ENCODE peak calls at places on chromosomes 2 and 18, in four cellular contexts. C is foreskin keratinocyte, L is OCI-LY7, V is heart left ventricle. F is an unnamed sample.
A peak's percentile ranks its signal among the peaks of the same experiment; 100 is the strongest.

GRCh38 chr2:98463551-98463971 is 18.9 kb downstream of the INPP4A start:
- DNase-seq in C (no peak), L (no peak), V (no peak), F (no peak)

GRCh38 chr2:102143450-102143985 is 972 bp downstream of the IL1R1 start:
- DNase-seq in C (no peak), L (no peak), V (peak; percentile 43), F (no peak)

GRCh38 chr18:74389161-74389927 is 67.8 kb downstream of the DIPK1C start:
- DNase-seq in C (no peak), L (no peak), V (no peak), F (no peak)

GRCh38 chr18:52190630-52191029 is 149.4 kb upstream of the DCC start:
- DNase-seq in C (no peak), L (no peak), V (no peak), F (no peak)

GRCh38 chr18:50678651-50679415 is 118.9 kb downstream of the MAPK4 start:
- DNase-seq in C (no peak), L (no peak), V (no peak), F (no peak)

GRCh38 chr2:68506170-68506569 is 38.8 kb downstream of the APLF start:
- DNase-seq in C (no peak), L (no peak), V (no peak), F (no peak)

GRCh38 chr2:230423851-230424458 is 8.0 kb downstream of the SP100 start:
- DNase-seq in C (peak; percentile 87), L (no peak), V (no peak), F (no peak)

GRCh38 chr2:69196327-69197117 is 183.5 kb downstream of the ANTXR1 start:
- DNase-seq in C (peak; percentile 66), L (no peak), V (no peak), F (no peak)

GRCh38 chr2:65057391-65058052 is 1.3 kb downstream of the CEP68 start:
- DNase-seq in C (peak; percentile 77), L (peak; percentile 46), V (no peak), F (peak; percentile 77)

GRCh38 chr2:212392544-212392943 is 146.1 kb downstream of the ERBB4 start:
- DNase-seq in C (no peak), L (no peak), V (no peak), F (no peak)

GRCh38 chr2:88321614-88322248 is 130.8 kb downstream of the FOXI3 start:
- DNase-seq in C (no peak), L (no peak), V (no peak), F (no peak)

GRCh38 chr2:229857634-229858033 is 64.2 kb downstream of the TRIP12 start:
- DNase-seq in C (no peak), L (no peak), V (no peak), F (no peak)

GRCh38 chr2:203327582-203327917 is 644 bp upstream of the ABI2 start:
- DNase-seq in C (no peak), L (no peak), V (no peak), F (peak; percentile 16)

GRCh38 chr2:64404002-64404731 is 49.8 kb upstream of the LGALSL start:
- DNase-seq in C (no peak), L (no peak), V (peak; percentile 89), F (no peak)

GRCh38 chr2:19540739-19541503 is 182.5 kb upstream of the OSR1 start:
- DNase-seq in C (peak; percentile 90), L (no peak), V (no peak), F (no peak)

GRCh38 chr2:237879991-237880560 is 20.7 kb downstream of the RAMP1 start:
- DNase-seq in C (no peak), L (no peak), V (peak; percentile 2), F (no peak)

GRCh38 chr2:174442546-174443510 is 44.0 kb downstream of the GPR155 start:
- DNase-seq in C (peak; percentile 81), L (peak; percentile 6), V (no peak), F (no peak)

GRCh38 chr2:195561205-195562032 is 95.6 kb upstream of the SLC39A10 start:
- DNase-seq in C (peak; percentile 97), L (peak; percentile 77), V (no peak), F (no peak)

GRCh38 chr2:225841314-225841713 is 441.8 kb downstream of the NYAP2 start:
- DNase-seq in C (no peak), L (no peak), V (no peak), F (no peak)

GRCh38 chr18:57835904-57836303 is 32.8 kb upstream of the ATP8B1 start:
- DNase-seq in C (no peak), L (no peak), V (no peak), F (no peak)

GRCh38 chr2:113116100-113116958 is 11.1 kb upstream of the IL1RN start:
- DNase-seq in C (peak; percentile 83), L (no peak), V (no peak), F (peak; percentile 37)

GRCh38 chr2:24339856-24340262 is 20.5 kb downstream of the ITSN2 start:
- DNase-seq in C (no peak), L (no peak), V (no peak), F (no peak)

GRCh38 chr2:168920504-168921157 is 19.5 kb downstream of the G6PC2 start:
- DNase-seq in C (peak; percentile 18), L (peak; percentile 49), V (no peak), F (no peak)

GRCh38 chr2:177689623-177690022 is 297.1 kb downstream of the AGPS start:
- DNase-seq in C (no peak), L (no peak), V (no peak), F (no peak)

GRCh38 chr2:64655873-64656272 is 2.2 kb upstream of the SERTAD2 start:
- DNase-seq in C (no peak), L (peak; percentile 84), V (no peak), F (peak; percentile 58)

GRCh38 chr2:202112041-202112440 is 39.0 kb downstream of the KIAA2012 start:
- DNase-seq in C (no peak), L (no peak), V (no peak), F (no peak)

GRCh38 chr2:143399679-143400078 is 270.5 kb downstream of the ARHGAP15 start:
- DNase-seq in C (peak; percentile 30), L (no peak), V (no peak), F (no peak)

GRCh38 chr2:156352911-156353310 is 20.4 kb upstream of the NR4A2 start:
- DNase-seq in C (no peak), L (no peak), V (no peak), F (no peak)

GRCh38 chr2:229920011-229920781 is 1.6 kb downstream of the TRIP12 start:
- DNase-seq in C (peak; percentile 11), L (peak; percentile 23), V (no peak), F (peak; percentile 50)

GRCh38 chr18:23336072-23336471 is 117.0 kb upstream of the RIOK3 start:
- DNase-seq in C (peak; percentile 44), L (no peak), V (no peak), F (no peak)

GRCh38 chr2:119487434-119488244 is 36.6 kb downstream of the SCTR start:
- DNase-seq in C (no peak), L (peak; percentile 31), V (no peak), F (no peak)

GRCh38 chr2:230627806-230628724 is 84.6 kb upstream of the CAB39 start:
- DNase-seq in C (no peak), L (no peak), V (no peak), F (no peak)

GRCh38 chr2:197452754-197453122 is 614 bp upstream of the COQ10B start:
- DNase-seq in C (no peak), L (no peak), V (no peak), F (no peak)

GRCh38 chr18:76980663-76981387 is 151.8 kb downstream of the MBP start:
- DNase-seq in C (no peak), L (peak; percentile 64), V (no peak), F (no peak)

GRCh38 chr2:166239548-166239947 is 111.7 kb upstream of the SCN1A start:
- DNase-seq in C (peak; percentile 96), L (no peak), V (no peak), F (no peak)

GRCh38 chr2:96359310-96359709 is 23.7 kb downstream of the NCAPH start:
- DNase-seq in C (no peak), L (peak; percentile 9), V (peak; percentile 52), F (peak; percentile 51)
- TF ChIP-seq CTCF in C (peak; percentile 33), L (peak; percentile 61), V (no peak), F (no peak)

GRCh38 chr2:160973991-160974390 is 186.2 kb upstream of the TANK start:
- DNase-seq in C (no peak), L (no peak), V (no peak), F (no peak)

GRCh38 chr2:160967523-160967922 is 192.7 kb upstream of the TANK start:
- DNase-seq in C (no peak), L (no peak), V (no peak), F (no peak)

GRCh38 chr2:160974803-160975202 is 185.4 kb upstream of the TANK start:
- DNase-seq in C (peak; percentile 94), L (no peak), V (no peak), F (no peak)

GRCh38 chr2:160968183-160968582 is 192.0 kb upstream of the TANK start:
- DNase-seq in C (no peak), L (no peak), V (no peak), F (no peak)

DNA sequence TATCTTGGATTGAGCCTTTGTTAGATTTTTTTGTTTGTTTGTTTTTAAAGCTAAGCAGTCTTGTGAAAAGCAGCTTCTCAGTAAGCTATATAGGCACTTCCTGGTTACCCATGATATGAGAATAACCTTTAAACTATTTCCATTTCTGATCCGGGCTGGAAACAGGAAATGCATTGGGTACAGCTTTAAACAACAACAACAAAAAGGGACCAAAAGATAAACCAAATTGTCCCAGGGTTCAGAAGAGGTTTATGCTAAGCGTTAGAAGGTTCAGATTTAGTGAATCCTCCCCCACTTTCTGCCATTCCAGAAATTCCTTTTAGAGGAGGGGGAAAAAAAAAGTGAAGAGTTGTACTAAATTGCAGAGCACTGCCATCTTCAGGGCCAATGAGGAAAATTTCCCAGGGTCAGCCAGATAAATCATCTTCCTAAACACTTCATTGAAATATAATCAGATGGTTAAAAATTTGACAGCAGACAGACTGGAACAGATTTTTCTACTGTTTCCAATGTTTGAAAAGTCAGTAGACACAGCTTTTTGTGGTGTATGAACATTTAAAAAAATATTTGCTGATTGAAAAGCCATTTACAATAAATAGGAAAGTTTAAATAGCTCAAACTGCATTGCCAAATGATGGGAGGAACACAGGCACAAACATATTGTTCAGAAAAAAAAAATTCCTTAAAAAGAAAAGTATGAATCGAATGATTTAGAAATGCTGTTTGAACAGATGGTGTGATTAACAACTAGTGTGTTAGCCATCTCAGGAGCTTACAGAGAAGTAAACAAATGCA is 190.0 kb upstream of the TANK start:
- DNase-seq in C (peak; percentile 68), L (peak; percentile 29), V (no peak), F (peak; percentile 21)
- TF ChIP-seq CTCF in C (peak; percentile 94), L (peak; percentile 83), V (peak; percentile 79), F (peak; percentile 47)

GRCh38 chr2:43214253-43214652 is 12.2 kb downstream of the ZFP36L2 start:
- DNase-seq in C (no peak), L (no peak), V (no peak), F (no peak)
- TF ChIP-seq CTCF in C (peak; percentile 6), L (peak; percentile 32), V (no peak), F (no peak)

DNA sequence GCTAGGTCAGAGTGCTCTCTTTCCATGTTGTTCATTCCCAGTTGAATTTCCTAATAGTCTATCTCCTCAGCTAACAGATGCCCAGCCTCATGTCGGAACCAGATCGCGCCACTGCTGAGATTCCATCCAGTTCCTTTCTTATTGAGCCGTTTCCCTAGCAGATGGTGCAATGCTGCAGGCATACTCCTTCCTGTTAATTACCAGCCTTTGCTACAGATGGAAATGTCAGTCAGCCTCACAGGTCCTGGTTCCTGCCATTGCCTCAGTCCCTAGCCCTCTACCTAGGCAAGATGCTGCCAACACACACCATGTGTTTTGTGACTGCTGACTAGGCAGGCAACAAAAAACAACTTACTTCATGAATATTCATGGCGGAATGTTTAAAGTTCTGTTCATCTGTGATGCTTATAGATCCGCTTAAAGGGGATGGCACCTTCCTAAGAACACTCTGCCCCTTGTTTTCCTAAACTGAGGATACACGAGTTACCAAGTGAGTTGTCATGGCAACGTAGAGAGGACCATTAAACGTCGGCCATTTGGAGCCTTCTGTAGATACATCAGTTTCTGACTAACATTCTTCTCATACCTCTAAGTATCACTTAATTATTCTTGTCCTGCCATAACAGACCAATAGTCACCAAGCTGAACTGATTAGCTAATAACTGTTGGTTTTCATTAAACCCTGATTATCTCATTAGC is 749.5 kb downstream of the RNF144A start:
- DNase-seq in C (no peak), L (no peak), V (no peak), F (no peak)
- TF ChIP-seq CTCF in C (no peak), L (no peak), V (no peak), F (no peak)